ENCODE peak calls at places on chromosomes 7 and 10, in five cellular contexts. One of them, this sample, is unnamed.

GRCh38 chr10:70267161-70267933 is 16.5 kb downstream of the NPFFR1 start:
- DNase-seq in tibial artery: no peak
- DNase-seq in upper lobe of right lung: no peak
- DNase-seq in HepG2: no peak
- DNase-seq in IMR-90: peak; percentile 98
- DNase-seq in this sample: peak; percentile 67

GRCh38 chr7:155188821-155189599 is 108.7 kb upstream of the INSIG1 start:
- DNase-seq in tibial artery: no peak
- DNase-seq in upper lobe of right lung: no peak
- DNase-seq in HepG2: no peak
- DNase-seq in IMR-90: peak; percentile 53
- DNase-seq in this sample: peak; percentile 27

GRCh38 chr10:81909453-81909852 is 34.5 kb downstream of the NRG3 start:
- DNase-seq in tibial artery: no peak
- DNase-seq in upper lobe of right lung: no peak
- DNase-seq in HepG2: no peak
- DNase-seq in IMR-90: no peak
- DNase-seq in this sample: no peak

GRCh38 chr7:957418-958220 is 3.1 kb upstream of the ADAP1 start:
- DNase-seq in tibial artery: peak; percentile 79
- DNase-seq in upper lobe of right lung: peak; percentile 74
- DNase-seq in HepG2: peak; percentile 81
- DNase-seq in IMR-90: no peak
- DNase-seq in this sample: no peak

GRCh38 chr7:100693312-100694195 is 496 bp downstream of the GIGYF1 start:
- DNase-seq in tibial artery: no peak
- DNase-seq in upper lobe of right lung: no peak
- DNase-seq in HepG2: no peak
- DNase-seq in IMR-90: no peak
- DNase-seq in this sample: peak; percentile 25

GRCh38 chr10:110511734-110512449 is 14.2 kb downstream of the DUSP5 start:
- DNase-seq in tibial artery: peak; percentile 31
- DNase-seq in upper lobe of right lung: no peak
- DNase-seq in HepG2: peak; percentile 67
- DNase-seq in IMR-90: no peak
- DNase-seq in this sample: no peak

GRCh38 chr10:90589825-90590224 is 268.0 kb downstream of the HTR7 start:
- DNase-seq in tibial artery: no peak
- DNase-seq in upper lobe of right lung: no peak
- DNase-seq in HepG2: no peak
- DNase-seq in IMR-90: no peak
- DNase-seq in this sample: peak; percentile 33

GRCh38 chr10:24957624-24958435 is 5.4 kb upstream of the PRTFDC1 start:
- DNase-seq in tibial artery: no peak
- DNase-seq in upper lobe of right lung: no peak
- DNase-seq in HepG2: no peak
- DNase-seq in IMR-90: peak; percentile 95
- DNase-seq in this sample: peak; percentile 35

GRCh38 chr7:132603241-132603789 is 27.0 kb upstream of the PLXNA4 start:
- DNase-seq in tibial artery: no peak
- DNase-seq in upper lobe of right lung: no peak
- DNase-seq in HepG2: no peak
- DNase-seq in IMR-90: no peak
- DNase-seq in this sample: no peak

GRCh38 chr7:26061340-26062239 is 90.4 kb upstream of the NFE2L3 start:
- DNase-seq in tibial artery: no peak
- DNase-seq in upper lobe of right lung: peak; percentile 75
- DNase-seq in HepG2: peak; percentile 62
- DNase-seq in IMR-90: peak; percentile 7
- DNase-seq in this sample: peak; percentile 72

GRCh38 chr10:62426086-62426485 is 51.9 kb downstream of the ZNF365 start:
- DNase-seq in tibial artery: no peak
- DNase-seq in upper lobe of right lung: no peak
- DNase-seq in HepG2: no peak
- DNase-seq in IMR-90: peak; percentile 60
- DNase-seq in this sample: no peak

DNA sequence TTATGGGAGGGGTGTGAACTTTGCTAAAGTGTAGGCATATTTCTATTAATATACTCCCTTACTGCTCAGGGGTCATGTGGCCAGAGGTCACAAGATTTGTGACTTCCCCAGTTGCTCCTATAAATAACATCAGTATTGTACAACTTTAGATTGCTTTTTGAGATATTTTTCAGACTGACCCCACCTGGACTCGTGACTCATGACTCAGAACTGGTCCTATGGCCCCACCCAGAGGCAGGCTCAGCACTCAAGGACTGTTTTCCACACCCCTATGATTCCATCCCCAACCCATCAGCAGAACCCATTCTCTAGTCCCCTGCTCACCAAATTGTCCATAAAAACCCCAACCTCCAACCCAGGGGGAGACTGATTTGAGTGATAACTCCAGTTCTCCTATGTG is 2.7 kb upstream of the CUL2 start:
- DNase-seq in tibial artery: no peak
- DNase-seq in upper lobe of right lung: no peak
- DNase-seq in HepG2: no peak
- DNase-seq in IMR-90: no peak
- DNase-seq in this sample: no peak
- TF ChIP-seq CTCF in tibial artery: no peak
- TF ChIP-seq CTCF in upper lobe of right lung: no peak
- TF ChIP-seq CTCF in HepG2: peak; percentile 46
- TF ChIP-seq CTCF in IMR-90: no peak
- TF ChIP-seq CTCF in this sample: no peak

GRCh38 chr7:69677905-69678793 is 79.9 kb downstream of the AUTS2 start:
- DNase-seq in tibial artery: no peak
- DNase-seq in upper lobe of right lung: no peak
- DNase-seq in HepG2: no peak
- DNase-seq in IMR-90: no peak
- DNase-seq in this sample: no peak

GRCh38 chr7:69684955-69685631 is 86.8 kb downstream of the AUTS2 start:
- DNase-seq in tibial artery: no peak
- DNase-seq in upper lobe of right lung: no peak
- DNase-seq in HepG2: no peak
- DNase-seq in IMR-90: no peak
- DNase-seq in this sample: no peak

GRCh38 chr7:69683002-69683401 is 84.7 kb downstream of the AUTS2 start:
- DNase-seq in tibial artery: no peak
- DNase-seq in upper lobe of right lung: no peak
- DNase-seq in HepG2: no peak
- DNase-seq in IMR-90: no peak
- DNase-seq in this sample: no peak

GRCh38 chr7:69678794-69679103 is 80.5 kb downstream of the AUTS2 start:
- DNase-seq in tibial artery: no peak
- DNase-seq in upper lobe of right lung: no peak
- DNase-seq in HepG2: no peak
- DNase-seq in IMR-90: no peak
- DNase-seq in this sample: no peak

DNA sequence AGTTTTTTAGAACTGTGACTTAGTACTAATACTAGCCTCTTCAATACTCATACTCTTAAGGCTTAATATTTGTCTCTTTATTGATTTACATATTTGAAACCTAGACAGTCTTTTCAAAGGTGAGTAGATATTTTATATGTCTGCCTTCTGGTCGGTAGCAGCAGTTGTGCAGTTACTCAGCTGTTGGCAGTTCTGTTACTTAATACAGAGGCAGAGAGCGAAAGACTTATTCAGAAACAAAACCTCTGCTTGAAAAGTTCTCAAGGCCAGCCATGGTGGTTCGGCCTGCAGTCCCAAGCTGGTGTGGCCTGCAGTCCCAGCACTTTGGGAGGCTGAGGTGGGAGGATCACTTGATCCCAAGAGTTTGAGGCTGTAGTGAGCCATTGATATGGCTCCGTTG is 84.2 kb downstream of the AUTS2 start:
- DNase-seq in tibial artery: no peak
- DNase-seq in upper lobe of right lung: no peak
- DNase-seq in HepG2: no peak
- DNase-seq in IMR-90: no peak
- DNase-seq in this sample: no peak
- H3K4me1 ChIP-seq in tibial artery: no peaks in the 10 kb centered on the region
- H3K4me1 ChIP-seq in upper lobe of right lung: no peaks in the 10 kb centered on the region
- H3K4me1 ChIP-seq in HepG2: no peaks in the 10 kb centered on the region
- H3K4me1 ChIP-seq in IMR-90: no peaks in the 10 kb centered on the region
- H3K4me1 ChIP-seq in this sample: peaks cover 11% of the 10 kb centered on the region

GRCh38 chr7:112986256-112987031 is 100.2 kb downstream of the GPR85 start:
- DNase-seq in tibial artery: no peak
- DNase-seq in upper lobe of right lung: no peak
- DNase-seq in HepG2: no peak
- DNase-seq in IMR-90: peak; percentile 59
- DNase-seq in this sample: no peak

GRCh38 chr7:112982441-112983063 is 104.1 kb downstream of the GPR85 start:
- DNase-seq in tibial artery: no peak
- DNase-seq in upper lobe of right lung: no peak
- DNase-seq in HepG2: no peak
- DNase-seq in IMR-90: no peak
- DNase-seq in this sample: no peak

GRCh38 chr7:112981966-112982365 is 104.7 kb downstream of the GPR85 start:
- DNase-seq in tibial artery: no peak
- DNase-seq in upper lobe of right lung: no peak
- DNase-seq in HepG2: no peak
- DNase-seq in IMR-90: no peak
- DNase-seq in this sample: no peak

GRCh38 chr7:112987171-112987570 is 99.5 kb downstream of the GPR85 start:
- DNase-seq in tibial artery: no peak
- DNase-seq in upper lobe of right lung: no peak
- DNase-seq in HepG2: no peak
- DNase-seq in IMR-90: no peak
- DNase-seq in this sample: no peak

GRCh38 chr7:112985377-112985987 is 101.1 kb downstream of the GPR85 start:
- DNase-seq in tibial artery: no peak
- DNase-seq in upper lobe of right lung: no peak
- DNase-seq in HepG2: no peak
- DNase-seq in IMR-90: peak; percentile 84
- DNase-seq in this sample: no peak
- H3K4me3 ChIP-seq in tibial artery: no peak overlapping the region
- H3K4me3 ChIP-seq in upper lobe of right lung: no peak overlapping the region
- H3K4me3 ChIP-seq in HepG2: no peak overlapping the region
- H3K4me3 ChIP-seq in IMR-90: peak overlapping the region; percentile 9
- H3K4me3 ChIP-seq in this sample: no peak overlapping the region

GRCh38 chr7:110623436-110623835 is 467.5 kb upstream of the LRRN3 start:
- DNase-seq in tibial artery: no peak
- DNase-seq in upper lobe of right lung: no peak
- DNase-seq in HepG2: no peak
- DNase-seq in IMR-90: no peak
- DNase-seq in this sample: no peak

GRCh38 chr7:110621289-110621688 is 469.6 kb upstream of the LRRN3 start:
- DNase-seq in tibial artery: no peak
- DNase-seq in upper lobe of right lung: no peak
- DNase-seq in HepG2: no peak
- DNase-seq in IMR-90: no peak
- DNase-seq in this sample: no peak

DNA sequence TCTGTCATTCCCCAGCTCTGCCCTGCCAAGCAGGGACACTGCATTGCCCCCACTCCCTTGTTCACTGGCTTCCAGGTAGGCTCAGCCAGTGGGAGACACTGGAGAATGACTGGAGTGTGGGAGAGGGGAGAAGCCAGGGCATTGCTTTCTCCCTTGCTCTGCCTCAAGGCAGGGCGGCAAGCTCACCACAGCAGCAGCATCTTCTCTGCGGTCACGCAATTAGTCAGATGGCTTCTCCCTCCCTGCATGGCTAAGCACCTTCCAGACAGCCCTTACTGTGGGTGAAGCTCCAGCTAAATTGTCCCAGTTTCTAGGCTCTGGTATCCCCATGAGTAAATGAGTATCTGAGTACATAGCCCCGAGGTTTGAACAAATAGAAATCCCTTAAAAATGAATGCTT is 470.6 kb upstream of the LRRN3 start:
- DNase-seq in tibial artery: no peak
- DNase-seq in upper lobe of right lung: no peak
- DNase-seq in HepG2: no peak
- DNase-seq in IMR-90: no peak
- DNase-seq in this sample: no peak
- TF ChIP-seq CTCF in tibial artery: no peak
- TF ChIP-seq CTCF in upper lobe of right lung: no peak
- TF ChIP-seq CTCF in HepG2: no peak
- TF ChIP-seq CTCF in IMR-90: no peak
- TF ChIP-seq CTCF in this sample: no peak

GRCh38 chr10:96267234-96267705 is 4.1 kb downstream of the BLNK start:
- DNase-seq in tibial artery: no peak
- DNase-seq in upper lobe of right lung: no peak
- DNase-seq in HepG2: no peak
- DNase-seq in IMR-90: no peak
- DNase-seq in this sample: no peak
- H3K4me1 ChIP-seq in tibial artery: no peaks in the 10 kb centered on the region
- H3K4me1 ChIP-seq in upper lobe of right lung: peaks cover 19% of the 10 kb centered on the region
- H3K4me1 ChIP-seq in HepG2: no peaks in the 10 kb centered on the region
- H3K4me1 ChIP-seq in IMR-90: no peaks in the 10 kb centered on the region
- H3K4me1 ChIP-seq in this sample: no peaks in the 10 kb centered on the region